ENCODE peak calls at places on chromosomes 1 and 21, in ten cellular contexts. H is PC-9; G is AG09309; X is fibroblast of mammary gland; A is activated CD8-positive, alpha-beta T cell treated with anti-CD3 and anti-CD28 coated beads for 36 hours; V is fibroblast of lung; D is lower leg skin; S is HCT116; I is AG10803; E is cardiac fibroblast. P is an unnamed sample.

GRCh38 chr1:203544485-203544884 is 50.5 kb downstream of the OPTC start:
- DNase-seq in H (peak; percentile 46), G (no peak), X (no peak), A (no peak), V (no peak), D (no peak), S (no peak), I (no peak), E (no peak), P (no peak)

GRCh38 chr1:92736395-92736794 is 48.5 kb downstream of the EVI5 start:
- DNase-seq in H (peak; percentile 31), G (no peak), X (peak; percentile 24), A (no peak), V (no peak), D (no peak), S (no peak), I (no peak), E (peak; percentile 49), P (no peak)

GRCh38 chr1:240946926-240947325 is 335.0 kb upstream of the GREM2 start:
- DNase-seq in H (no peak), G (peak; percentile 29), X (peak; percentile 62), A (peak; percentile 25), V (peak; percentile 40), D (no peak), S (no peak), I (peak; percentile 61), E (peak; percentile 40), P (no peak)

GRCh38 chr1:20634065-20634593 is 871 bp downstream of the PINK1 start:
- DNase-seq in H (no peak), G (no peak), X (no peak), A (peak; percentile 33), V (peak; percentile 17), D (no peak), S (no peak), I (no peak), E (no peak), P (no peak)

GRCh38 chr1:28893403-28894102 is 20.8 kb upstream of the EPB41 start:
- DNase-seq in H (no peak), G (no peak), X (peak; percentile 56), A (peak; percentile 51), V (peak; percentile 14), D (no peak), S (no peak), I (peak; percentile 66), E (peak; percentile 11), P (no peak)

GRCh38 chr1:22625262-22625925 is 11.0 kb upstream of the C1QA start:
- DNase-seq in H (no peak), G (no peak), X (no peak), A (no peak), V (peak; percentile 4), D (no peak), S (no peak), I (no peak), E (peak; percentile 18), P (no peak)

GRCh38 chr21:29499734-29500343 is 201.1 kb downstream of the BACH1 start:
- DNase-seq in H (no peak), G (no peak), X (peak; percentile 55), A (peak; percentile 17), V (peak; percentile 13), D (no peak), S (peak; percentile 32), I (peak; percentile 29), E (peak; percentile 29), P (no peak)

GRCh38 chr1:205424881-205425635 is 3.2 kb upstream of the LEMD1 start:
- DNase-seq in H (no peak), G (no peak), X (no peak), A (no peak), V (no peak), D (no peak), S (no peak), I (no peak), E (no peak), P (no peak)

GRCh38 chr21:26550357-26550756 is 22.7 kb downstream of the CYYR1 start:
- DNase-seq in H (no peak), G (no peak), X (no peak), A (no peak), V (no peak), D (no peak), S (no peak), I (peak; percentile 4), E (no peak), P (no peak)

GRCh38 chr1:65059930-65060538 is 88.0 kb upstream of the AK4 start:
- DNase-seq in H (peak; percentile 48), G (no peak), X (peak; percentile 68), A (no peak), V (peak; percentile 27), D (no peak), S (peak; percentile 31), I (peak; percentile 59), E (peak; percentile 71), P (no peak)

DNA sequence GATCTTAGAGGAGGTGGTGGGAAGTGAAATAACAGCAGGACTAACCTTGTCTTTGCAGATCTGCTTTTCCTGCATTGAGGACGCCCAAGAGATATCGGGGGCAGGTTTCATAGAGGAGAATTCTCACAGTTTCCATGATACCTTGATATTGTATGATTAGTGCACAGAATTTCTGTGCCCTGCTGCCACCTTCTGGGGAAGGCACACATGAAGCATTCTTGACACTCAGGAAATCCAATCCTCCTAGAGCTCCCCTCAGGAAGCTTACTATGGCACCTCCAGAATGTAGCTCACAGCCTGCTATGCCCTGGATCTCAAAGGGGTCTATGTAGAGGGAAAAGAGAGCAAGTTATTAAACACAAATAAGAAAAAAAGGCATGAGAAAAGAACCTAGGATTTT is 1.5 kb downstream of the CD1B start:
- DNase-seq in H (no peak), G (no peak), X (no peak), A (peak; percentile 46), V (no peak), D (no peak), S (no peak), I (no peak), E (peak; percentile 0), P (no peak)
- TF ChIP-seq CTCF in H (peak; percentile 19), G (peak; percentile 3), X (no peak), A (no peak), V (no peak), D (no peak), S (peak; percentile 31), I (no peak), E (no peak), P (no peak)

GRCh38 chr1:152179566-152179965 is 20.5 kb upstream of the RPTN start:
- DNase-seq in H (no peak), G (no peak), X (peak; percentile 52), A (no peak), V (no peak), D (no peak), S (no peak), I (peak; percentile 79), E (peak; percentile 5), P (no peak)

GRCh38 chr1:152182942-152183341 is 23.9 kb upstream of the RPTN start:
- DNase-seq in H (peak; percentile 45), G (peak; percentile 79), X (peak; percentile 90), A (peak; percentile 26), V (peak; percentile 87), D (peak; percentile 53), S (no peak), I (peak; percentile 92), E (peak; percentile 87), P (no peak)

GRCh38 chr1:152185544-152186391 is 26.7 kb upstream of the RPTN start:
- DNase-seq in H (peak; percentile 53), G (peak; percentile 42), X (peak; percentile 70), A (peak; percentile 43), V (peak; percentile 61), D (peak; percentile 49), S (peak; percentile 63), I (peak; percentile 78), E (peak; percentile 79), P (no peak)

GRCh38 chr1:152186556-152187285 is 27.7 kb upstream of the RPTN start:
- DNase-seq in H (no peak), G (no peak), X (no peak), A (no peak), V (peak; percentile 56), D (no peak), S (no peak), I (no peak), E (peak; percentile 13), P (no peak)

GRCh38 chr1:152182431-152182830 is 23.4 kb upstream of the RPTN start:
- DNase-seq in H (no peak), G (no peak), X (peak; percentile 62), A (peak; percentile 18), V (peak; percentile 35), D (no peak), S (no peak), I (peak; percentile 33), E (peak; percentile 21), P (no peak)
- TF ChIP-seq CTCF in H (peak; percentile 71), G (peak; percentile 56), X (peak; percentile 88), A (peak; percentile 59), V (peak; percentile 26), D (no peak), S (peak; percentile 84), I (peak; percentile 62), E (peak; percentile 68), P (peak; percentile 14)

GRCh38 chr1:155051342-155051776 is 243 bp downstream of the ADAM15 start:
- DNase-seq in H (no peak), G (no peak), X (no peak), A (no peak), V (no peak), D (no peak), S (no peak), I (no peak), E (no peak), P (no peak)
- TF ChIP-seq CTCF in H (no peak), G (no peak), X (no peak), A (no peak), V (no peak), D (no peak), S (no peak), I (no peak), E (no peak), P (no peak)

GRCh38 chr1:30090421-30090820 is 633.0 kb downstream of the MATN1 start:
- DNase-seq in H (no peak), G (no peak), X (no peak), A (no peak), V (no peak), D (no peak), S (no peak), I (no peak), E (no peak), P (no peak)

GRCh38 chr1:30084909-30085571 is 638.3 kb downstream of the MATN1 start:
- DNase-seq in H (no peak), G (no peak), X (no peak), A (no peak), V (no peak), D (no peak), S (no peak), I (no peak), E (no peak), P (no peak)

GRCh38 chr1:30085814-30086770 is 637.3 kb downstream of the MATN1 start:
- DNase-seq in H (no peak), G (no peak), X (peak; percentile 17), A (peak; percentile 61), V (peak; percentile 56), D (no peak), S (no peak), I (peak; percentile 33), E (peak; percentile 63), P (no peak)

GRCh38 chr1:30088594-30089556 is 634.5 kb downstream of the MATN1 start:
- DNase-seq in H (no peak), G (no peak), X (no peak), A (no peak), V (no peak), D (no peak), S (no peak), I (no peak), E (peak; percentile 14), P (no peak)

DNA sequence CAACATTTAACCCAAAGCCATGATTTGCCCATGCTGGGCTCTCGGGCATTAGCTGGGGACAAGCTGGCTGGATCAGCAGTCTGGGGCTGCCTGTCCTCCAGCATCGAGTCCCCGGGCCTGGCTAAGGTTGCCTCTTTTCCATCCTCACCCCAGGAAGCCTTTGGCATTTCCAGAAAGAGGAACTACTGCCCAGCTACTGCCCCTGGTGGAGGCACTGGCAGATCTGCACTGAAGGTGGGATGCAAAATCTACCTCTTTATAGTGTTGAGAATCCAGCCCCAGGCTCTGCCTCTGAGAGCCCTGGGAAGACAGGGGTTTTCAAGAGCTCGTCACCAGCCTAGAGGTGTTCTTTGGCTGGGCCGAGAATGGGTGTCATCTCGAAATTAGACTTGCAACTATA is 635.9 kb downstream of the MATN1 start:
- DNase-seq in H (no peak), G (no peak), X (no peak), A (no peak), V (no peak), D (no peak), S (no peak), I (no peak), E (no peak), P (no peak)
- TF ChIP-seq CTCF in H (no peak), G (peak; percentile 51), X (peak; percentile 39), A (no peak), V (no peak), D (no peak), S (peak; percentile 48), I (peak; percentile 54), E (no peak), P (peak; percentile 47)

P was measured in osteocyte.